ENCODE peak calls at places on chromosomes 5 and 9, in six cellular contexts. P, E, A, S, U and B are unnamed samples.

GRCh38 chr5:81856948-81857928 is 106.3 kb upstream of the SSBP2 start:
- DNase-seq in P (peak; percentile 88), A (peak; percentile 86), E (peak; percentile 40), S (no peak), U (peak; percentile 60), B (peak; percentile 49)

GRCh38 chr9:32524558-32525461 is 1.2 kb downstream of the RIGI start:
- DNase-seq in S (peak; percentile 12), E (peak; percentile 27), U (no peak), A (no peak), P (no peak), B (no peak)

GRCh38 chr9:99127372-99128132 is 22.6 kb downstream of the TGFBR1 start:
- DNase-seq in S (peak; percentile 74), U (no peak), A (no peak), P (no peak), E (no peak), B (no peak)

GRCh38 chr5:153496835-153497234 is 6.4 kb downstream of the GRIA1 start:
- DNase-seq in E (peak; percentile 33), A (no peak), P (no peak), U (peak; percentile 64), S (peak; percentile 27), B (no peak)

GRCh38 chr5:150284311-150284710 is 5.3 kb downstream of the CAMK2A start:
- DNase-seq in E (no peak), U (no peak), P (no peak), S (no peak), A (no peak), B (no peak)

GRCh38 chr5:32805966-32806626 is 95.0 kb downstream of the NPR3 start:
- DNase-seq in P (no peak), E (peak; percentile 19), U (no peak), A (no peak), S (peak; percentile 87), B (peak; percentile 54)

GRCh38 chr5:1343931-1344901 is 683 bp downstream of the CLPTM1L start:
- DNase-seq in P (no peak), E (peak; percentile 4), U (peak; percentile 42), S (no peak), A (no peak), B (no peak)

GRCh38 chr5:176407456-176408244 is 8.7 kb downstream of the CLTB start:
- DNase-seq in U (no peak), P (no peak), E (no peak), A (no peak), S (no peak), B (no peak)

GRCh38 chr9:131728961-131729360 is 10.9 kb downstream of the RAPGEF1 start:
- DNase-seq in U (peak; percentile 90), S (no peak), E (no peak), P (no peak), A (no peak), B (no peak)

GRCh38 chr5:96257904-96258303 is 175.1 kb downstream of the PCSK1 start:
- DNase-seq in S (peak; percentile 41), U (no peak), A (no peak), E (no peak), P (no peak), B (no peak)

GRCh38 chr5:74342948-74343682 is 297.4 kb downstream of the ENC1 start:
- DNase-seq in U (no peak), A (no peak), P (no peak), S (no peak), E (no peak), B (no peak)

GRCh38 chr9:100600511-100601079 is 22.7 kb downstream of the CAVIN4 start:
- DNase-seq in P (no peak), U (no peak), E (no peak), S (no peak), A (no peak), B (peak; percentile 100)

GRCh38 chr5:139839416-139839815 is 43.8 kb downstream of the PSD2 start:
- DNase-seq in A (no peak), S (no peak), U (no peak), E (no peak), P (no peak), B (no peak)

GRCh38 chr5:28391277-28391676 is 1352.9 kb upstream of the CDH9 start:
- DNase-seq in E (no peak), P (no peak), A (no peak), U (no peak), S (no peak), B (no peak)

GRCh38 chr5:176653401-176653800 is 6.1 kb downstream of the TSPAN17 start:
- DNase-seq in P (no peak), U (no peak), A (no peak), E (no peak), S (no peak), B (no peak)

GRCh38 chr5:32852535-32852934 is 141.4 kb downstream of the NPR3 start:
- DNase-seq in E (no peak), A (peak; percentile 28), P (no peak), S (peak; percentile 90), U (no peak), B (peak; percentile 88)

GRCh38 chr5:158283341-158283740 is 424.4 kb upstream of the CLINT1 start:
- DNase-seq in A (no peak), P (no peak), U (peak; percentile 95), E (no peak), S (no peak), B (no peak)

GRCh38 chr5:62600560-62601252 is 22.1 kb downstream of the LRRC70 start:
- DNase-seq in E (no peak), S (no peak), P (no peak), A (no peak), U (no peak), B (no peak)

GRCh38 chr5:66410056-66410455 is 186.1 kb upstream of the MAST4 start:
- DNase-seq in U (no peak), A (no peak), P (no peak), S (no peak), E (no peak), B (no peak)

GRCh38 chr9:124602204-124602603 is 95.0 kb upstream of the NR5A1 start:
- DNase-seq in U (no peak), E (no peak), A (no peak), P (no peak), S (no peak), B (no peak)

GRCh38 chr5:132259061-132259851 is 1.8 kb downstream of the PDLIM4 start:
- DNase-seq in P (peak; percentile 78), S (peak; percentile 84), U (no peak), E (no peak), A (peak; percentile 69), B (peak; percentile 95)

GRCh38 chr5:107887587-107887986 is 216.8 kb upstream of the EFNA5 start:
- DNase-seq in E (no peak), P (no peak), A (no peak), S (no peak), U (no peak), B (no peak)

GRCh38 chr9:37337301-37337905 is 85.1 kb upstream of the GRHPR start:
- DNase-seq in A (no peak), P (no peak), E (peak; percentile 90), U (peak; percentile 64), S (no peak), B (no peak)

GRCh38 chr5:128498844-128499455 is 39.1 kb downstream of the FBN2 start:
- DNase-seq in S (peak; percentile 53), P (no peak), E (peak; percentile 55), A (no peak), U (peak; percentile 19), B (peak; percentile 19)

GRCh38 chr5:51895834-51896233 is 512.6 kb downstream of the ISL1 start:
- DNase-seq in E (no peak), S (no peak), P (no peak), A (no peak), U (no peak), B (no peak)

GRCh38 chr5:55484531-55484930 is 50.2 kb downstream of the PLPP1 start:
- DNase-seq in U (no peak), E (no peak), S (no peak), P (no peak), A (no peak), B (no peak)

GRCh38 chr5:55481293-55481900 is 53.4 kb downstream of the PLPP1 start:
- DNase-seq in S (no peak), E (no peak), P (no peak), A (no peak), U (no peak), B (peak; percentile 81)

GRCh38 chr5:55480781-55481180 is 54.0 kb downstream of the PLPP1 start:
- DNase-seq in A (no peak), P (no peak), U (no peak), S (peak; percentile 26), E (no peak), B (no peak)

GRCh38 chr5:55483903-55484302 is 50.9 kb downstream of the PLPP1 start:
- DNase-seq in A (no peak), S (no peak), U (no peak), P (no peak), E (no peak), B (no peak)

DNA sequence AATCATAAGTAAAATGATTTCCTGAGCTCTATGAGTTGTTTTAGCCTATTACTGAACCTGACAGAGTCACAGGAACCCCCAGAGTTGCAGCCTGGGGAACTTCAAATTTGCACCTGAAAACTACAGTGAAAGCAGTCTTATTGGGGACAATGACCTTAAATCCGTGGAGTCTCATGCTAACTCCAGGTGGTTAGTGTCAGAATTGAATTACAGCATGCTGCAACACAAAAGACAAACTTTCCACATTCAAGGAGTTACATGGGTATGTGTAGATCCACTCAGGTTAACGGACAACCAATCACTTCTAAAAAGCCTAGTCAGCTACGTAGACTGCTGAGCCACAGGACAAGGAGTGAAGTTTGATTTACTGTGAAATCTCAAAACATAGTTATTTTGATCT is 49.7 kb downstream of the PLPP1 start:
- DNase-seq in P (no peak), A (no peak), E (no peak), S (no peak), U (no peak), B (no peak)
- H3K4me3 ChIP-seq in P (no peak overlapping the region), A (no peak overlapping the region), E (no peak overlapping the region), S (no peak overlapping the region), U (no peak overlapping the region), B (no peak overlapping the region)

GRCh38 chr5:103057208-103058130 is 62.5 kb downstream of the GIN1 start:
- DNase-seq in E (no peak), S (peak; percentile 32), U (no peak), P (no peak), A (no peak), B (no peak)

GRCh38 chr5:103060414-103060954 is 59.5 kb downstream of the GIN1 start:
- DNase-seq in S (no peak), U (no peak), E (no peak), A (no peak), P (no peak), B (no peak)

DNA sequence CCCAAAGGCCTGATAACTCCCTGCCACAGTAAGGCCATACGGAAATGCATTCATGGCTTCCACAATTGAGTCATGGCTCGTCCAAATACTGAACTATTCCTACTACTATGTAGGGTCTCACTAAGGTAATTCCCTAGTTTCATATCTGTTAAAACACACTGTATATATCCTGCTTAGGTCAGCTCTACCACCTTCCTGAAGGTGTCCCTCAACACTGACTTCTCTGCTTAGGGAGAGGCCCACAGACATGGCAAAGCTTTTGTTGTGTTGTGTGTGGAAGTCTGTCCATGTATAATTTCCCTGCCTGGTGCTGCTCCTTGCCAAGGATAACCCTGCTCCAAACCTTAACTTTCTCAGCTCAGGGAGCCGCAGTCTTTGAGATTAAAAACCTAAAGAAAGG is 60.4 kb downstream of the GIN1 start:
- DNase-seq in U (no peak), P (no peak), A (no peak), E (no peak), S (no peak), B (no peak)
- H3K4me3 ChIP-seq in U (no peak overlapping the region), P (no peak overlapping the region), A (no peak overlapping the region), E (no peak overlapping the region), S (no peak overlapping the region), B (no peak overlapping the region)

GRCh38 chr9:113152699-113153098 is 1.9 kb downstream of the SLC31A2 start:
- DNase-seq in A (no peak), U (no peak), E (no peak), P (no peak), S (no peak), B (no peak)
- H3K4me3 ChIP-seq in A (peak overlapping the region; percentile 89), U (no peak overlapping the region), E (no peak overlapping the region), P (peak overlapping the region; percentile 98), S (no peak overlapping the region), B (no peak overlapping the region)

GRCh38 chr9:19198406-19198805 is 32.1 kb upstream of the DENND4C start:
- DNase-seq in A (no peak), P (no peak), E (no peak), S (no peak), U (no peak), B (no peak)
- H3K4me3 ChIP-seq in A (no peak overlapping the region), P (no peak overlapping the region), E (no peak overlapping the region), S (no peak overlapping the region), U (no peak overlapping the region), B (no peak overlapping the region)